ENCODE peak calls at places on chromosomes 3 and 15, in five cellular contexts. P, I, M, Y and G are unnamed samples. For H3K4me1, the result is how much of the 10 kb centered on the place peaks cover.

GRCh38 chr3:156456771-156457224 is 98.1 kb downstream of the SSR3 start:
- DNase-seq in M (no peak), I (no peak), P (no peak), Y (peak), G (no peak)

GRCh38 chr3:172194702-172195392 is 155.5 kb downstream of the FNDC3B start:
- DNase-seq in M (no peak), I (no peak), P (peak), Y (peak), G (no peak)

GRCh38 chr15:55829826-55830225 is 86.9 kb upstream of the PRTG start:
- DNase-seq in Y (no peak), I (no peak), P (no peak), M (no peak), G (no peak)

GRCh38 chr3:195708066-195708465 is 12.7 kb upstream of the MUC20 start:
- DNase-seq in Y (no peak), P (no peak), I (no peak), M (no peak), G (no peak)

GRCh38 chr3:24004171-24004938 is 59.3 kb downstream of the NR1D2 start:
- DNase-seq in Y (no peak), M (no peak), I (no peak), P (no peak), G (no peak)

GRCh38 chr3:8519156-8519555 is 17.5 kb downstream of the LMCD1 start:
- DNase-seq in I (no peak), P (no peak), M (no peak), Y (no peak), G (no peak)

GRCh38 chr3:149532463-149533180 is 58.1 kb downstream of the TM4SF4 start:
- DNase-seq in P (no peak), Y (no peak), M (no peak), I (no peak), G (no peak)

GRCh38 chr15:56099311-56099710 is 105.9 kb upstream of the NEDD4 start:
- DNase-seq in Y (no peak), I (no peak), P (no peak), M (no peak), G (no peak)

GRCh38 chr3:79618883-79619282 is 148.9 kb downstream of the ROBO1 start:
- DNase-seq in Y (no peak), I (no peak), M (no peak), P (no peak), G (no peak)

GRCh38 chr3:103794656-103795055 is 1359.8 kb downstream of the ZPLD1 start:
- DNase-seq in Y (no peak), M (no peak), P (no peak), I (no peak), G (no peak)

GRCh38 chr15:80604583-80605506 is 90.3 kb upstream of the ABHD17C start:
- DNase-seq in I (no peak), Y (no peak), P (no peak), M (no peak), G (no peak)

GRCh38 chr15:93861413-93861812 is 369.9 kb upstream of the MCTP2 start:
- DNase-seq in Y (no peak), P (no peak), M (no peak), I (no peak), G (no peak)

GRCh38 chr3:64445318-64446300 is 220.3 kb upstream of the PRICKLE2 start:
- DNase-seq in P (no peak), I (no peak), M (peak), Y (no peak), G (no peak)

GRCh38 chr3:172102123-172102882 is 62.9 kb downstream of the FNDC3B start:
- DNase-seq in P (no peak), M (no peak), Y (no peak), I (no peak), G (no peak)

GRCh38 chr3:120182613-120183524 is 88.6 kb upstream of the GSK3B start:
- DNase-seq in Y (peak), P (peak), I (no peak), M (no peak), G (no peak)

GRCh38 chr15:39944711-39945110 is 10.8 kb downstream of the EIF2AK4 start:
- DNase-seq in Y (no peak), M (no peak), I (no peak), P (no peak), G (no peak)

GRCh38 chr15:66936115-66936863 is 129.1 kb upstream of the SMAD3 start:
- DNase-seq in M (no peak), Y (no peak), I (no peak), P (no peak), G (no peak)
- H3K4me1 ChIP-seq in M (under half), Y (under half), I (under half), P (under half), G (under half)

GRCh38 chr3:37994639-37994972 is 4.0 kb downstream of the VILL start:
- DNase-seq in I (no peak), Y (no peak), P (no peak), M (no peak), G (no peak)

GRCh38 chr3:37997791-37998370 is 7.3 kb downstream of the VILL start:
- DNase-seq in M (peak), Y (no peak), P (no peak), I (no peak), G (no peak)

GRCh38 chr3:37997321-37997720 is 6.7 kb downstream of the VILL start:
- DNase-seq in M (peak), Y (no peak), I (no peak), P (no peak), G (no peak)

GRCh38 chr3:37995652-37996641 is 5.4 kb downstream of the VILL start:
- DNase-seq in M (peak), I (peak), Y (no peak), P (no peak), G (no peak)

GRCh38 chr3:37996785-37997301 is 6.3 kb downstream of the VILL start:
- DNase-seq in M (peak), P (peak), Y (peak), I (peak), G (peak)
- TF ChIP-seq POLR2AphosphoS5 in M (no peak), P (peak), Y (peak), I (no peak), G (no peak)

DNA sequence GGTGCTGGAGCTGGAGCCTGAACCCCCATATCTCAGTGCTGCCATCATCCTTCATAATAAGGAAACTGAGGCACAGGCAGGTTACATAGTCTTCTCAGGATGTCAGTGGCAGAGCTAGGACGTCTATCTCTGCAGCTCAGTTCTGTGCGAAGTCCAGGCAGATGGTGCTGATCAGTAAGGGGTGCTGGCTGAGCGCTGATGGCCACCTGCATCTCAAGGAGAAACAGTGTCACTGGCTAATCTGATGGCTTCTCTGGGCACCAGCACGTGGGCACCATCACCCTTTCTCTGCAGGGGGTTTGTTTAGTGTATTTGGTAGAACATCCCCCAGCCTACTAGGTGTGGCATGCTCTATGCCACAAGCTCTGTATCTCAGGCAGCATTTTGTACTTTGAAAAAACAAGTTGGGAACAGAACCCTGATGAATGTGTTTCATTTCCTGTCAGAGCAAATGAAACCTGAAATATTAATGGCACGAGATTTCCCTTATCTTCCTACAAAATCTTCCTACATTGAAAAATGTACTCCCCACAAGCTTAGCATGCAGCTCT is 35.1 kb downstream of the APBA2 start:
- DNase-seq in Y (no peak), M (no peak), I (no peak), P (no peak), G (no peak)
- H3K4me1 ChIP-seq in Y (under half), M (under half), I (under half), P (under half), G (under half)

DNA sequence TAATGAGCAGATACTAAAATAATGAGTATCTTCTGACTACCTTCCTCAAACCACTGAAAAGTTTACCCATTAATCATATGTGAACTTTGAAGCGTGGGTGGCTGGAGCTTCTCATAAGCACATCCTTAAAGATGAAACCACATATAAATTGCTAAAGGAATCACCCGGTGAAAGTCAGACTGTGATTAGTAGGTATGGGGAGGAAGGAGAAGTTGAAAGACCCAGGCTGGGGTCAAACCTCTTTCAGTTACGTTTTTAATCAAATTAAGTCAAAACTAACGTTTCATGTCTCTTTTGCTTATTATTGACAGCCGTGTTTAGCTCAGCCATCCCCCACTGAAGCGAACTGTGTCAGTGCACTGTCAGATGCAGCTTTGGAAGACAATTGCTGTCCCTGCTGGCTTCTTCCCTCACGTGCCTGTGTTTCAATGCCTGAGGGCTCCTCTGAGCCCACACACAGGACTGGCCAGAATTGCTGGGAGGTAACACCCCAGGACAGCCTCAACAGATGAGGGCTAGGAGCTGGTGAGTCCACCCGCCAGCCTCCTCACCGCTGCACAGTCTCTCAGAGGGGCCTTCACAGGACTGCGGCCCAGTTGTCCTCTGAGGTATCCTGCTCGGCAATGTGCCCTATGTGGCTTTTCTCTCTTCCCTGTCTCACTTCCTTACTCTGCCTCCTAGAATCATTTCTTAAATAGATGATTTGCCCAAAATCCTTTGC is 29.3 kb upstream of the SH3BP5 start:
- DNase-seq in Y (no peak), I (no peak), M (no peak), P (no peak), G (no peak)
- TF ChIP-seq POLR2AphosphoS5 in Y (no peak), I (no peak), M (no peak), P (no peak), G (no peak)

GRCh38 chr3:52248165-52248541 is 2.6 kb downstream of the PPM1M start:
- DNase-seq in P (no peak), I (no peak), Y (no peak), M (no peak), G (no peak)
- H3K4me1 ChIP-seq in P (under half), I (under half), Y (under half), M (under half), G (under half)

DNA sequence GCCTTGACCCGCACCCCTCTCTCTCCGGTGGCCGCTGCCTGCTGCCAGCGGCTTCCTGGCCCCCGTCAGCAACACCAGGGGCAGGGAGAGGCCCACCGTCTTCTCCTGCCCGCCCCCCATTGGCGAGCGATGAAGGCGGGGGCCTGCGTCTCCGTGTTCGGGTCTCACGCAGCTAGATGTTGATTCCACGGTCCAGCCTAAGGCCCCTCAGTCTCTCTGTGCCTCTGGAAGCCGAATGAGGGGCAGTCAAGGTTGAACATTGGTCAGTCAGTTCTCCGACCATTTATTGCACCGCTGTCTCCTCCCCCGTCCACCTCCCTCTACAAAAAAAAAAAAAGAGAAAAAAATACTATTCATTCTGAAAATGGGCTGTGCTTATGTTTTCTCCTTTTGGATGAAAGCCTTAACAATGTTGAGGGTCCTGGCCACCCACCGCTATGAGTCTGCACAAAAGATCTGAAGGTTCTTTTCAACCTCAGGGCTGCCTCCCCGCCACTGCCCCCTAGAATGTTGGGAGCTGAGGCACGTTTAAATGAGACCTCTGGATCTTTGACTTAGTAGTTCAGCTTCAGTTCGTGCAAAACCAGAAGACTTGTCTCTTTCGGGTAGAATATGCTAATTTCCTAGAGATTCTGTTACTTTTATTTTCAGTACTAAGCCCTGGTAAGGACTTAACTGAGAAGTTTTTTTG is 724 bp downstream of the IREB2 start:
- DNase-seq in I (no peak), P (no peak), M (no peak), Y (peak), G (no peak)
- TF ChIP-seq POLR2AphosphoS5 in I (no peak), P (no peak), M (no peak), Y (peak), G (no peak)

GRCh38 chr3:58685641-58686040 is 19.1 kb upstream of the FAM3D start:
- DNase-seq in P (no peak), Y (no peak), I (no peak), M (no peak), G (no peak)

GRCh38 chr3:58691997-58692396 is 25.4 kb upstream of the FAM3D start:
- DNase-seq in I (no peak), M (no peak), Y (peak), P (peak), G (no peak)

GRCh38 chr3:58690490-58690889 is 23.9 kb upstream of the FAM3D start:
- DNase-seq in M (no peak), P (no peak), I (no peak), Y (no peak), G (no peak)

GRCh38 chr3:58686847-58687246 is 20.3 kb upstream of the FAM3D start:
- DNase-seq in M (no peak), P (no peak), I (no peak), Y (no peak), G (no peak)

DNA sequence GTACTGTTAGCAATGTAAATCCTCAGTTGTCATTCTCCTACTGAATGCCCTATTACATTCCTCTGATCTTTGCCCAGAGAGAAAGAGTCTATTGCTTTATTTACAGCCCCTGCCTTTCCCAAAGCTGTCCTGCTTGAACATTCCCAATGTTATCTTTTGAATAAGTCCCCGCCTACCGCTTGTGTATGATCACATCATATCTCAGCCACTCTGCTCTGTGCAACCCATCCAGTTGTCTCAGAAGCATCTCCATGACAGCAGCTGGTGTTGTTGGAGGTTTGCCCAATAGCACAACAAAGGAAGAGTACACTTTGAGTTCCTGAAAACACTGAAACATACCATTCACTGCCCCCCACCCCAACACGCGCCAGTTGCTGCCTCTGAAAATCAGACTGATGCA is 22.0 kb upstream of the FAM3D start:
- DNase-seq in Y (no peak), I (no peak), P (no peak), M (no peak), G (no peak)
- H3K4me1 ChIP-seq in Y (under half), I (under half), P (under half), M (under half), G (under half)

DNA sequence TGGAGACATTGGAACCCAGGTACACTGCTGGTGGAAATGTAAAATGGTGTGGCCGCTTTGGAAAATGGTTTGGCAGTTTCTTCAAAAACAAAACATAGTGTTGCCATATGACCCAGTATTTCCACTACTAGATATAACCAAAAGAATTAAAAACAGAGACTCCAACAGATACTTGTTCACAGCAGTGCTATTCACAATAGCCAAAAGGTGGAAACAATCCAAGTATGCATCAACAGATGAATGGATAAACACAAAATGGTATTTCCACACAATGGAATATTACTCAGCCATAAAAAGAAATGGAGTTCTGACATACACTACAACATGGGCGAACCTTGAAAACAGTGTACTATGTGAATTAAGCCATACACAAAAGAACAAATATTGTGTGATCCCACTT is 59.4 kb upstream of the TIMP4 start:
- DNase-seq in P (no peak), I (no peak), Y (no peak), M (no peak), G (no peak)
- TF ChIP-seq POLR2AphosphoS5 in P (no peak), I (no peak), Y (no peak), M (no peak), G (no peak)

DNA sequence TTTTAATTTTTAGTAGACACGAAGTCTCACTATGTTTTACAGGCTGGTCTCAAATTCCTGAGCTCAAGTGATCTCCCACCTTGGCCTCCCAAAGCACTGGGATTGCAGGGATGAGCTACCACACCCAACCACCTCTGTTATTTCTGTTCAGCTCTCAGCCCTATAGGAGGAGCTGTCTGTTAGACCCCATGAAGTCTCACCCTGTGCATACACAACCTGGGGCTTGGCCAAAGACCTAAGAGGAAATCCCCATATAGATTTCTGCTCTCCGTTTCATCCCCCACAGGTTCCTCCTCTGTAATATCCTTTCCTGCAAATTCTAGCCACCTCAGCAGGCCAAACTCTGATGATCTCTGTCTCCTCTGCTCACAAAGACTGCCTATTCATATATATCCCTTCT is 56.6 kb upstream of the CTDSPL2 start:
- DNase-seq in Y (no peak), I (no peak), P (no peak), M (no peak), G (no peak)
- H3K4me1 ChIP-seq in Y (under half), I (under half), P (under half), M (under half), G (under half)